ENCODE peak calls at places on chromosome 11, in six cellular contexts. M is effector memory CD4-positive, alpha-beta T cell; I is brain microvascular endothelial cell; S is thoracic aorta; E is activated CD4-positive, alpha-beta T cell treated with anti-CD3 and anti-CD28 coated beads, Interleukin-2, amount 50 U/mL, for 24 hours; Q is stimulated activated CD8-positive, alpha-beta memory T cell treated with anti-CD3 and anti-CD28 coated beads, Interleukin-2, amount 100 ng/mL, for 48 hours. B is an unnamed sample.

GRCh38 chr11:126339866-126340434 is 15.5 kb upstream of the ST3GAL4 start:
- DNase-seq in M (no peak), I (no peak), S (no peak), E (no peak), Q (no peak), B (no peak)

GRCh38 chr11:59097113-59097708 is 9.8 kb upstream of the FAM111B start:
- DNase-seq in M (peak), I (peak), S (no peak), E (peak), Q (peak), B (no peak)

GRCh38 chr11:70467196-70468085 is 69.1 kb downstream of the CTTN start:
- DNase-seq in M (no peak), I (peak), S (peak), E (no peak), Q (peak), B (peak)

GRCh38 chr11:73274722-73275380 is 2.7 kb downstream of the P2RY6 start:
- DNase-seq in M (no peak), I (no peak), S (no peak), E (no peak), Q (no peak), B (no peak)

GRCh38 chr11:65150513-65151271 is 16.4 kb upstream of the SYVN1 start:
- DNase-seq in M (no peak), I (peak), S (peak), E (no peak), Q (peak), B (no peak)

GRCh38 chr11:95418916-95419315 is 187.9 kb upstream of the SESN3 start:
- DNase-seq in M (no peak), I (no peak), S (no peak), E (no peak), Q (no peak), B (no peak)

GRCh38 chr11:117585631-117586030 is 211.4 kb downstream of the DSCAML1 start:
- DNase-seq in M (no peak), I (no peak), S (no peak), E (no peak), Q (no peak), B (no peak)

GRCh38 chr11:50298182-50298988 is 265.7 kb downstream of the OR4C45 start:
- DNase-seq in M (no peak), I (no peak), S (no peak), E (no peak), Q (no peak), B (no peak)

GRCh38 chr11:102760355-102761035 is 19.9 kb downstream of the MMP10 start:
- DNase-seq in M (no peak), I (peak), S (no peak), E (no peak), Q (no peak), B (no peak)

GRCh38 chr11:60193687-60194433 is 11.0 kb upstream of the MS4A6A start:
- DNase-seq in M (peak), I (peak), S (no peak), E (peak), Q (peak), B (peak)

GRCh38 chr11:61690706-61691377 is 10.7 kb downstream of the DAGLA start:
- DNase-seq in M (no peak), I (no peak), S (no peak), E (no peak), Q (no peak), B (no peak)

GRCh38 chr11:1750481-1750839 is at the start of gene IFITM10:
- DNase-seq in M (no peak), I (no peak), S (no peak), E (no peak), Q (no peak), B (no peak)

GRCh38 chr11:117915672-117916235 is 13.4 kb downstream of the TMPRSS13 start:
- DNase-seq in M (no peak), I (no peak), S (no peak), E (no peak), Q (no peak), B (no peak)

GRCh38 chr11:11505190-11505589 is 116.6 kb downstream of the GALNT18 start:
- DNase-seq in M (no peak), I (no peak), S (no peak), E (no peak), Q (no peak), B (no peak)

GRCh38 chr11:77091146-77091940 is 11.3 kb upstream of the OMP start:
- DNase-seq in M (peak), I (peak), S (peak), E (peak), Q (peak), B (peak)

GRCh38 chr11:34840736-34841386 is 75.3 kb downstream of the APIP start:
- DNase-seq in M (peak), I (no peak), S (no peak), E (peak), Q (no peak), B (no peak)

B was measured in mesothelial cell of epicardium.